ENCODE peak calls at places on chromosomes 12 and 14, in six cellular contexts. One of them, this sample, is unnamed.

GRCh38 chr12:10612954-10613333 is 465 bp downstream of the MAGOHB start:
- DNase-seq in HTR-8/SVneo: no peak
- DNase-seq in Panc1: no peak
- DNase-seq in RPMI8226: peak; percentile 17
- DNase-seq in cardiac fibroblast: peak; percentile 7
- DNase-seq in psoas muscle: no peak
- DNase-seq in this sample: no peak

GRCh38 chr12:29282452-29282851 is 98.5 kb downstream of the ERGIC2 start:
- DNase-seq in HTR-8/SVneo: no peak
- DNase-seq in Panc1: no peak
- DNase-seq in RPMI8226: no peak
- DNase-seq in cardiac fibroblast: peak; percentile 6
- DNase-seq in psoas muscle: no peak
- DNase-seq in this sample: no peak

GRCh38 chr12:8501720-8502119 is 11.6 kb upstream of the CLEC4D start:
- DNase-seq in HTR-8/SVneo: no peak
- DNase-seq in Panc1: no peak
- DNase-seq in RPMI8226: no peak
- DNase-seq in cardiac fibroblast: no peak
- DNase-seq in psoas muscle: no peak
- DNase-seq in this sample: no peak

GRCh38 chr12:124763594-124763979 is 100.1 kb downstream of the SCARB1 start:
- DNase-seq in HTR-8/SVneo: no peak
- DNase-seq in Panc1: no peak
- DNase-seq in RPMI8226: no peak
- DNase-seq in cardiac fibroblast: no peak
- DNase-seq in psoas muscle: no peak
- DNase-seq in this sample: no peak

GRCh38 chr12:98369601-98370000 is 145.8 kb upstream of the TMPO start:
- DNase-seq in HTR-8/SVneo: no peak
- DNase-seq in Panc1: no peak
- DNase-seq in RPMI8226: no peak
- DNase-seq in cardiac fibroblast: peak; percentile 36
- DNase-seq in psoas muscle: no peak
- DNase-seq in this sample: no peak

GRCh38 chr12:56029166-56029519 is 8.3 kb downstream of the IKZF4 start:
- DNase-seq in HTR-8/SVneo: no peak
- DNase-seq in Panc1: no peak
- DNase-seq in RPMI8226: no peak
- DNase-seq in cardiac fibroblast: peak; percentile 75
- DNase-seq in psoas muscle: no peak
- DNase-seq in this sample: no peak

GRCh38 chr12:95633671-95634465 is 82.6 kb upstream of the USP44 start:
- DNase-seq in HTR-8/SVneo: peak; percentile 52
- DNase-seq in Panc1: no peak
- DNase-seq in RPMI8226: no peak
- DNase-seq in cardiac fibroblast: peak; percentile 69
- DNase-seq in psoas muscle: no peak
- DNase-seq in this sample: no peak

GRCh38 chr14:94679106-94679819 is 67.1 kb downstream of the SERPINA3 start:
- DNase-seq in HTR-8/SVneo: no peak
- DNase-seq in Panc1: no peak
- DNase-seq in RPMI8226: no peak
- DNase-seq in cardiac fibroblast: no peak
- DNase-seq in psoas muscle: no peak
- DNase-seq in this sample: no peak

GRCh38 chr12:52865090-52865944 is 16.5 kb upstream of the KRT78 start:
- DNase-seq in HTR-8/SVneo: peak; percentile 81
- DNase-seq in Panc1: no peak
- DNase-seq in RPMI8226: no peak
- DNase-seq in cardiac fibroblast: peak; percentile 84
- DNase-seq in psoas muscle: peak; percentile 65
- DNase-seq in this sample: peak; percentile 68

GRCh38 chr12:1047898-1048660 is 57.1 kb downstream of the ERC1 start:
- DNase-seq in HTR-8/SVneo: no peak
- DNase-seq in Panc1: no peak
- DNase-seq in RPMI8226: no peak
- DNase-seq in cardiac fibroblast: peak; percentile 22
- DNase-seq in psoas muscle: no peak
- DNase-seq in this sample: no peak

GRCh38 chr14:26938054-26938453 is 340.2 kb upstream of the NOVA1 start:
- DNase-seq in HTR-8/SVneo: no peak
- DNase-seq in Panc1: no peak
- DNase-seq in RPMI8226: no peak
- DNase-seq in cardiac fibroblast: no peak
- DNase-seq in psoas muscle: no peak
- DNase-seq in this sample: no peak

GRCh38 chr14:92348154-92348553 is 25.2 kb downstream of the SLC24A4 start:
- DNase-seq in HTR-8/SVneo: no peak
- DNase-seq in Panc1: no peak
- DNase-seq in RPMI8226: peak; percentile 24
- DNase-seq in cardiac fibroblast: no peak
- DNase-seq in psoas muscle: no peak
- DNase-seq in this sample: no peak

GRCh38 chr14:68214431-68214830 is 394.9 kb downstream of the RAD51B start:
- DNase-seq in HTR-8/SVneo: no peak
- DNase-seq in Panc1: no peak
- DNase-seq in RPMI8226: no peak
- DNase-seq in cardiac fibroblast: no peak
- DNase-seq in psoas muscle: no peak
- DNase-seq in this sample: no peak

GRCh38 chr12:124678421-124678893 is 111.0 kb upstream of the NCOR2 start:
- DNase-seq in HTR-8/SVneo: no peak
- DNase-seq in Panc1: no peak
- DNase-seq in RPMI8226: no peak
- DNase-seq in cardiac fibroblast: no peak
- DNase-seq in psoas muscle: no peak
- DNase-seq in this sample: no peak

GRCh38 chr12:115190191-115190590 is 506.2 kb upstream of the TBX3 start:
- DNase-seq in HTR-8/SVneo: no peak
- DNase-seq in Panc1: no peak
- DNase-seq in RPMI8226: no peak
- DNase-seq in cardiac fibroblast: no peak
- DNase-seq in psoas muscle: no peak
- DNase-seq in this sample: no peak

GRCh38 chr12:89038831-89039509 is 313.3 kb downstream of the DUSP6 start:
- DNase-seq in HTR-8/SVneo: no peak
- DNase-seq in Panc1: no peak
- DNase-seq in RPMI8226: no peak
- DNase-seq in cardiac fibroblast: no peak
- DNase-seq in psoas muscle: peak; percentile 12
- DNase-seq in this sample: no peak

This sample was measured in lower lobe of right lung.